ENCODE peak calls at places on chromosomes 11 and 22, in nine cellular contexts. L is HCT116, Q is lung, O is neuronal stem cell, T is thoracic aorta, G is aorta, V is mammary epithelial cell, A is BE2C, I is mucosa of descending colon. D is an unnamed sample.
A peak's percentile ranks its signal among the peaks of the same experiment; 100 is the strongest.

GRCh38 chr22:41699264-41700104 is at the start of gene MEI1:
- DNase-seq in Q (peak; percentile 86), T (peak; percentile 28), L (no peak), G (peak; percentile 96), A (peak; percentile 75), V (peak; percentile 28), I (peak; percentile 85), O (no peak), D (no peak)

GRCh38 chr11:125164422-125165110 is at the start of gene PKNOX2:
- DNase-seq in I (peak; percentile 72), T (peak; percentile 25), A (peak; percentile 81), G (peak; percentile 95), Q (peak; percentile 59), L (peak; percentile 3), V (peak; percentile 47), O (peak; percentile 88), D (no peak)

GRCh38 chr11:67504950-67505561 is at the start of gene PITPNM1:
- DNase-seq in Q (peak; percentile 76), O (peak; percentile 66), A (peak; percentile 62), T (no peak), I (peak; percentile 90), L (no peak), G (peak; percentile 94), V (peak; percentile 49), D (no peak)

GRCh38 chr11:33478111-33478573 is 221.0 kb downstream of the HIPK3 start:
- DNase-seq in G (no peak), I (no peak), O (no peak), V (no peak), A (no peak), T (no peak), L (no peak), Q (no peak), D (no peak)

GRCh38 chr22:44181033-44181911 is 547 bp downstream of the PARVG start:
- DNase-seq in L (no peak), O (no peak), G (peak; percentile 76), Q (no peak), I (peak; percentile 78), T (no peak), A (no peak), V (no peak), D (no peak)

GRCh38 chr11:6431861-6432260 is 8.9 kb downstream of the HPX start:
- DNase-seq in I (no peak), Q (peak; percentile 37), V (peak; percentile 86), L (peak; percentile 46), G (no peak), A (peak; percentile 40), T (no peak), O (no peak), D (no peak)

GRCh38 chr11:85668157-85668556 is 3.2 kb upstream of the CREBZF start:
- DNase-seq in V (no peak), Q (no peak), A (no peak), O (no peak), L (no peak), T (no peak), I (no peak), G (no peak), D (no peak)

GRCh38 chr11:31800398-31801265 is 10.5 kb downstream of the PAX6 start:
- DNase-seq in I (no peak), Q (no peak), V (no peak), T (no peak), L (no peak), O (no peak), A (no peak), G (peak; percentile 40), D (no peak)

GRCh38 chr11:126718319-126718718 is 282.3 kb downstream of the KIRREL3 start:
- DNase-seq in Q (no peak), I (no peak), V (no peak), A (no peak), T (no peak), L (no peak), O (no peak), G (no peak), D (no peak)

GRCh38 chr11:28767574-28767973 is 659.4 kb downstream of the METTL15 start:
- DNase-seq in V (no peak), I (no peak), O (no peak), T (no peak), G (no peak), Q (no peak), A (no peak), L (no peak), D (no peak)

GRCh38 chr22:20187777-20188566 is 37.1 kb upstream of the CCDC188 start:
- DNase-seq in I (no peak), L (no peak), Q (no peak), A (no peak), O (no peak), G (no peak), V (no peak), T (no peak), D (no peak)

DNA sequence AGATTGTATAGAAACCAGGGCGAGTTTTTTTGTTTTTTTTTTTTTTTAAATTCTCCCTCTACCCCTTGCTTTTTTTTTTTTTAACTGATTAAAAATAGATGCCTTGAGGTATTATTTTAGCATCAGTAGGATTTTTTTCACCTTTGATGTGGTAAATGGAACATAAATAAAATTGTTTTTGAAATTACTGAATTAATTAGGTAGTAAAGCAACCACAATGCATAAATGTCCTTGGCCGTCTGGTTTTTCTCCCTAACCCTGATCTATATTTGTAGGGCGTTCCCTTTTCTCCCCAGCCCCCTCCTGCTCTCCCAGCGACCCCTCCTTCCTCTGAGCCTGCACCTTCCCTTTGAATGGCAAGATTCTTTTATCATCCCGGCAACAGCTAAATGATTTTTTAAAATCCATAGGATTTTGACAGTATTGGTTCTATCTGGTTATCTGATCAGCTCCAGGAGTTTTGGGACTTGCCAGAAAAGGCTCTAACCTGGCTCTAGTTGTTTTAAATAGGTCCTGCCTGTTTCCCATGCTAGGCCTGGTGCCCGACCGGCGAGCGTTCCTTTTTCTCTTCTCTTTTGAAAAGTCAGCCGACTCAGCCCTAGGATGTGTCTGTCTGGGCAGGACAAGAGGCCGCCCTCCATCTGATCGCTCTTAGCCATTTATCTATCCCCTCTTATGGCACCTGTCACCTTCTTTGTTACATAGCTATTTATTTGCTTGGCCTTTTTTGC is 108.0 kb downstream of the ZBTB16 start:
- DNase-seq in O (no peak), T (no peak), I (no peak), G (no peak), A (no peak), V (no peak), Q (no peak), L (no peak), D (no peak)
- H3K4me1 ChIP-seq in O (peaks cover 79% of the 10 kb centered on the region), T (peaks cover 95% of the 10 kb centered on the region), I (peaks cover 85% of the 10 kb centered on the region), G (peaks cover 28% of the 10 kb centered on the region), A (peaks cover 23% of the 10 kb centered on the region), V (peaks cover 31% of the 10 kb centered on the region), Q (peaks cover 67% of the 10 kb centered on the region), L (peaks cover 7% of the 10 kb centered on the region), D (peaks cover 8% of the 10 kb centered on the region)

GRCh38 chr11:78954261-78954660 is 379.6 kb upstream of the NARS2 start:
- DNase-seq in A (no peak), T (no peak), G (no peak), V (no peak), L (no peak), I (no peak), O (no peak), Q (no peak), D (no peak)

GRCh38 chr11:78961938-78962701 is 387.5 kb upstream of the NARS2 start:
- DNase-seq in O (peak; percentile 85), L (no peak), V (no peak), T (peak; percentile 8), G (no peak), Q (no peak), I (no peak), A (peak; percentile 93), D (no peak)

GRCh38 chr11:78961186-78961782 is 386.6 kb upstream of the NARS2 start:
- DNase-seq in G (no peak), L (peak; percentile 15), Q (peak; percentile 41), T (no peak), A (peak; percentile 46), I (no peak), O (peak; percentile 27), V (peak; percentile 60), D (no peak)

GRCh38 chr11:78958444-78958843 is 383.8 kb upstream of the NARS2 start:
- DNase-seq in O (no peak), I (no peak), G (no peak), A (no peak), V (no peak), T (no peak), Q (no peak), L (no peak), D (no peak)

DNA sequence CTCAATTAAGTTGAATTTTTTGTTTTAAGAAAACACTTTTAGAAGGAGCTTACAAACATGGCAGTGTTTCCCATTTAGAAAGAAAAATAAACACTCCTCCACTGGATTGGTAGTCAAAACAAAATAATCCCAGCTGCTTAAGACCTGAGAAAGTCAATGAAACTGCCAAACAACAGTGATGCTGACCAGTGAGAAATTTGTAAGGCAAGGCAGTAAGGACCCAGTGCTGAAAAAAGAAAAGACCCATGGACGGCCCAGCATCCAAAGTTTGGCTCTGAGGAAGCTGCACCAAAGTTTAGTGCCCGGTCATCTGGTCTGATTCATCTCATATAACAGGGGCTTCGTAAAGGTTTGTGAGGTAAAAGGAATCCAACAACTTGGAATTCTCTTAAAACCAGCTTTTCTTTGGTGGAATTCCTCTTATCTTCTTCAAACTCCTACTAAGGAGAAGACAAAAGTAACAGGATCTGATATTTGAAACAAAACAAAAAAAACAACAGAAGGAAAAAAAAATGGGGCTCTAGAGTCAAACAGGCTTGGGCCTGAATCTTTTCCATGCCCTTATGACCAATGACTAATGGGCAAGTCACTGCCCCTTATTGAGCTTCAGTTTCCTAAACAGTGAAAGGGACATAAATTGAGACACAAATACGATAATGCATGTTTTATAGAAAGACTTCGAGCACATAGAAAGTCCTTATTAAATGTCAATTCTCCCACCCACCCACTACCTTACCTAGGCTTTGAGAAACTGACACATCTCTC is 383.0 kb upstream of the NARS2 start:
- DNase-seq in O (no peak), V (peak; percentile 57), Q (no peak), I (no peak), L (no peak), G (no peak), T (no peak), A (no peak), D (no peak)
- H3K4me1 ChIP-seq in O (peaks cover 10% of the 10 kb centered on the region), V (peaks cover 20% of the 10 kb centered on the region), Q (peaks cover 6% of the 10 kb centered on the region), I (no peaks in the 10 kb centered on the region), L (no peaks in the 10 kb centered on the region), G (no peaks in the 10 kb centered on the region), T (peaks cover 6% of the 10 kb centered on the region), A (peaks cover 68% of the 10 kb centered on the region), D (no peaks in the 10 kb centered on the region)

DNA sequence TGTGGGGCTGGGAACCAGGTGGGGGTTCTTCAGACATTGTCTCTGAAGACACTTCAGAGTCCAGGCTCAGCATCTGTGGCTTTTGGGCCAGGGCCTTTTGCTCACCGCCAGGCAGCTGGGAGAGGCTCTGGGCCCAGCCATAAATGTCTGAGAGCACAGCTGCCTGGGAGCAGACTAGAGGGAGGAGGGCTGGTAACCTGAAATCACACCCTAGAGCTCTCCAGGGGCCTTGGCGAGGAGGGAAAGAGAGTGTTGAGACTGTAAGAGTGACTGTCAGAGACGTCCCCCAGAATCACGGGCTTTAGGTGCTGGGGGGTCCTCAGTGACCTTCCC is 4.1 kb downstream of the TRABD start:
- DNase-seq in I (no peak), L (no peak), A (no peak), O (no peak), G (no peak), T (no peak), V (no peak), Q (no peak), D (no peak)
- H3K4me1 ChIP-seq in I (peaks cover 47% of the 10 kb centered on the region), L (peaks cover 46% of the 10 kb centered on the region), A (peaks cover 28% of the 10 kb centered on the region), O (peaks cover 4% of the 10 kb centered on the region), G (no peaks in the 10 kb centered on the region), T (peaks cover 43% of the 10 kb centered on the region), V (peaks cover 46% of the 10 kb centered on the region), Q (peaks cover 10% of the 10 kb centered on the region), D (peaks cover 35% of the 10 kb centered on the region)

DNA sequence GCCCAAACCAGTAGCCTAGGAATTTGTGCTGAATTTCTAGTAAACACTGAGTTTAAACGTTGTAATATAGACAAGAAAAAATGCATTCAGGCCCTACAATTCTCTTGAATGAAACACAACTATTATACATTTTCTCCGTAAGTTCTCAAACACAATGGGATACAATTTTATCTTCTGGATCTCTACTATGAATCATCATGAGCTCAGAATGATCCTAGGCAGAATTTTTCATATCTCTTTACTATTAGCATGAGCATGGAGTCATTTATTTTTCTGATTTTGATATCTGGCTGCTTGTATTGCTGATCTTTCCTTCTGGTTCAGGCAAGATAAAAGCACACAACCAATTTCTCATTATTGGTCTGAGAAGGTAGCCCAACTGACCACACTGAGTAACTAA is 1123.4 kb upstream of the RAG2 start:
- DNase-seq in G (no peak), I (no peak), T (no peak), Q (no peak), L (no peak), O (no peak), A (no peak), V (peak; percentile 65), D (no peak)
- H3K4me1 ChIP-seq in G (no peaks in the 10 kb centered on the region), I (no peaks in the 10 kb centered on the region), T (no peaks in the 10 kb centered on the region), Q (no peaks in the 10 kb centered on the region), L (no peaks in the 10 kb centered on the region), O (no peaks in the 10 kb centered on the region), A (no peaks in the 10 kb centered on the region), V (no peaks in the 10 kb centered on the region), D (no peaks in the 10 kb centered on the region)